ENCODE peak calls at places on chromosomes 7 and 10, in eight cellular contexts. M is NCI-H1436 treated with DMSO at 0.1 percent for 48 hours; P is adipocyte; K is effector memory CD4-positive, alpha-beta T cell; B is AG09309; N is mucosa of descending colon; A is cardiac septum; Q is HT1080. S is an unnamed sample.

GRCh38 chr10:118730699-118731456 is 23.9 kb downstream of the CACUL1 start:
- DNase-seq in B (no peak), P (no peak), N (no peak), A (no peak), K (no peak), Q (no peak), M (no peak), S (no peak)

GRCh38 chr7:12961910-12962309 is 274.5 kb downstream of the ARL4A start:
- DNase-seq in P (no peak), A (no peak), N (no peak), M (no peak), K (no peak), Q (no peak), B (no peak), S (no peak)

GRCh38 chr7:93715234-93715633 is 140.7 kb upstream of the CALCR start:
- DNase-seq in M (no peak), P (peak; percentile 59), N (peak; percentile 34), Q (peak; percentile 27), B (no peak), A (peak; percentile 69), K (no peak), S (peak; percentile 46)

GRCh38 chr7:154720016-154720415 is 282.9 kb downstream of the PAXIP1 start:
- DNase-seq in M (no peak), P (no peak), B (no peak), Q (no peak), N (no peak), A (no peak), K (no peak), S (no peak)

GRCh38 chr10:79178614-79179403 is 110.0 kb downstream of the ZMIZ1 start:
- DNase-seq in A (no peak), B (peak; percentile 53), M (no peak), Q (peak; percentile 67), P (peak; percentile 58), K (no peak), N (no peak), S (peak; percentile 37)

GRCh38 chr7:132424821-132425739 is 151.2 kb downstream of the PLXNA4 start:
- DNase-seq in A (no peak), K (no peak), N (no peak), P (no peak), Q (no peak), B (no peak), M (no peak), S (no peak)

GRCh38 chr10:123327450-123327849 is 173.2 kb downstream of the BUB3 start:
- DNase-seq in A (no peak), P (no peak), Q (no peak), N (no peak), M (no peak), B (no peak), K (no peak), S (no peak)

GRCh38 chr7:55072251-55072650 is 53.4 kb downstream of the EGFR start:
- DNase-seq in M (no peak), N (no peak), A (no peak), K (no peak), Q (no peak), P (no peak), B (no peak), S (no peak)

GRCh38 chr10:104327745-104328635 is 10.3 kb downstream of the ITPRIP start:
- DNase-seq in P (peak; percentile 82), N (no peak), Q (peak; percentile 92), B (peak; percentile 51), A (peak; percentile 82), M (no peak), K (no peak), S (peak; percentile 75)

GRCh38 chr7:84914598-84914997 is 272.3 kb downstream of the SEMA3D start:
- DNase-seq in B (no peak), K (no peak), N (no peak), M (no peak), P (no peak), A (no peak), Q (peak; percentile 1), S (no peak)

GRCh38 chr10:13527864-13528137 is 1.0 kb downstream of the BEND7 start:
- DNase-seq in Q (peak; percentile 5), P (peak; percentile 25), M (no peak), N (no peak), K (no peak), B (no peak), A (no peak), S (no peak)

GRCh38 chr10:113751116-113751728 is at the start of gene PLEKHS1:
- DNase-seq in A (no peak), M (no peak), K (no peak), P (peak; percentile 64), Q (peak; percentile 32), N (no peak), B (peak; percentile 3), S (peak; percentile 60)

GRCh38 chr10:49109669-49110335 is 5.5 kb downstream of the VSTM4 start:
- DNase-seq in Q (no peak), P (peak; percentile 91), M (no peak), K (no peak), B (peak; percentile 66), A (peak; percentile 80), N (peak; percentile 67), S (peak; percentile 80)

GRCh38 chr10:22230331-22230833 is 12.6 kb upstream of the EBLN1 start:
- DNase-seq in M (peak; percentile 83), N (no peak), Q (peak; percentile 66), B (no peak), A (no peak), P (peak; percentile 84), K (peak; percentile 15), S (peak; percentile 44)

GRCh38 chr10:63166742-63167258 is 33.7 kb downstream of the NRBF2 start:
- DNase-seq in M (no peak), Q (peak; percentile 62), P (peak; percentile 89), N (no peak), B (peak; percentile 55), K (no peak), A (no peak), S (peak; percentile 72)

GRCh38 chr7:149802966-149803365 is 29.6 kb upstream of the ZNF467 start:
- DNase-seq in P (no peak), K (no peak), N (no peak), B (no peak), A (no peak), Q (no peak), M (no peak), S (no peak)

GRCh38 chr10:124737708-124738107 is 6.5 kb downstream of the FAM53B start:
- DNase-seq in N (no peak), M (no peak), A (no peak), Q (no peak), K (no peak), P (no peak), B (no peak), S (no peak)

GRCh38 chr10:29837586-29837985 is 202.8 kb upstream of the SVIL start:
- DNase-seq in N (no peak), A (no peak), K (no peak), Q (no peak), M (no peak), B (no peak), P (no peak), S (no peak)

GRCh38 chr7:80609732-80610131 is 28.7 kb upstream of the CD36 start:
- DNase-seq in M (no peak), K (no peak), Q (no peak), N (no peak), B (no peak), P (no peak), A (no peak), S (no peak)

GRCh38 chr10:32731527-32731926 is 226.5 kb downstream of the ITGB1 start:
- DNase-seq in P (no peak), M (no peak), K (no peak), B (no peak), A (no peak), N (no peak), Q (peak; percentile 18), S (no peak)

GRCh38 chr7:27866828-27867227 is 126.9 kb downstream of the TAX1BP1 start:
- DNase-seq in B (no peak), A (no peak), P (no peak), N (no peak), M (no peak), Q (no peak), K (no peak), S (no peak)

S was measured in fibroblast of gingiva.